ENCODE peak calls at places on chromosomes 2 and 18, in six cellular contexts. One of them, this sample, is unnamed.
A peak's percentile ranks its signal among the peaks of the same experiment; 100 is the strongest.

GRCh38 chr2:201414099-201415023 is 36.9 kb downstream of the TRAK2 start:
- DNase-seq in heart left ventricle: no peak
- DNase-seq in Panc1: no peak
- DNase-seq in WERI-Rb-1: no peak
- DNase-seq in fibroblast of villous mesenchyme: no peak
- DNase-seq in IMR-90: peak; percentile 34
- DNase-seq in this sample: peak; percentile 64

GRCh38 chr2:166293984-166294383 is 81.8 kb downstream of the SCN9A start:
- DNase-seq in heart left ventricle: no peak
- DNase-seq in Panc1: no peak
- DNase-seq in WERI-Rb-1: no peak
- DNase-seq in fibroblast of villous mesenchyme: no peak
- DNase-seq in IMR-90: peak; percentile 41
- DNase-seq in this sample: peak; percentile 29

GRCh38 chr2:58866040-58866439 is 624.9 kb upstream of the FANCL start:
- DNase-seq in heart left ventricle: no peak
- DNase-seq in Panc1: no peak
- DNase-seq in WERI-Rb-1: no peak
- DNase-seq in fibroblast of villous mesenchyme: no peak
- DNase-seq in IMR-90: no peak
- DNase-seq in this sample: peak; percentile 27

GRCh38 chr2:224219781-224220180 is 180.7 kb upstream of the SERPINE2 start:
- DNase-seq in heart left ventricle: no peak
- DNase-seq in Panc1: no peak
- DNase-seq in WERI-Rb-1: no peak
- DNase-seq in fibroblast of villous mesenchyme: no peak
- DNase-seq in IMR-90: no peak
- DNase-seq in this sample: no peak

GRCh38 chr2:152682663-152683062 is 34.6 kb downstream of the PRPF40A start:
- DNase-seq in heart left ventricle: no peak
- DNase-seq in Panc1: no peak
- DNase-seq in WERI-Rb-1: no peak
- DNase-seq in fibroblast of villous mesenchyme: no peak
- DNase-seq in IMR-90: no peak
- DNase-seq in this sample: peak; percentile 16

GRCh38 chr2:134469516-134470115 is 215.7 kb downstream of the MGAT5 start:
- DNase-seq in heart left ventricle: no peak
- DNase-seq in Panc1: no peak
- DNase-seq in WERI-Rb-1: no peak
- DNase-seq in fibroblast of villous mesenchyme: no peak
- DNase-seq in IMR-90: no peak
- DNase-seq in this sample: no peak

GRCh38 chr2:44793322-44793870 is 148.1 kb upstream of the SIX3 start:
- DNase-seq in heart left ventricle: no peak
- DNase-seq in Panc1: no peak
- DNase-seq in WERI-Rb-1: no peak
- DNase-seq in fibroblast of villous mesenchyme: peak; percentile 49
- DNase-seq in IMR-90: peak; percentile 14
- DNase-seq in this sample: peak; percentile 32

GRCh38 chr18:58635891-58636290 is 7.0 kb upstream of the ALPK2 start:
- DNase-seq in heart left ventricle: no peak
- DNase-seq in Panc1: no peak
- DNase-seq in WERI-Rb-1: no peak
- DNase-seq in fibroblast of villous mesenchyme: peak; percentile 86
- DNase-seq in IMR-90: peak; percentile 80
- DNase-seq in this sample: peak; percentile 87

GRCh38 chr2:134433469-134433868 is 179.6 kb downstream of the MGAT5 start:
- DNase-seq in heart left ventricle: no peak
- DNase-seq in Panc1: no peak
- DNase-seq in WERI-Rb-1: no peak
- DNase-seq in fibroblast of villous mesenchyme: no peak
- DNase-seq in IMR-90: no peak
- DNase-seq in this sample: no peak

GRCh38 chr18:3281456-3282400 is 19.8 kb downstream of the MYL12B start:
- DNase-seq in heart left ventricle: no peak
- DNase-seq in Panc1: peak; percentile 84
- DNase-seq in WERI-Rb-1: no peak
- DNase-seq in fibroblast of villous mesenchyme: peak; percentile 88
- DNase-seq in IMR-90: peak; percentile 86
- DNase-seq in this sample: peak; percentile 89

GRCh38 chr2:137659616-137660015 is 304.7 kb upstream of the HNMT start:
- DNase-seq in heart left ventricle: no peak
- DNase-seq in Panc1: no peak
- DNase-seq in WERI-Rb-1: peak; percentile 25
- DNase-seq in fibroblast of villous mesenchyme: no peak
- DNase-seq in IMR-90: no peak
- DNase-seq in this sample: no peak

GRCh38 chr2:48651127-48651526 is 33.5 kb downstream of the GTF2A1L start:
- DNase-seq in heart left ventricle: no peak
- DNase-seq in Panc1: no peak
- DNase-seq in WERI-Rb-1: no peak
- DNase-seq in fibroblast of villous mesenchyme: peak; percentile 48
- DNase-seq in IMR-90: peak; percentile 76
- DNase-seq in this sample: peak; percentile 31

GRCh38 chr18:5073026-5073944 is 123.8 kb downstream of the AKAIN1 start:
- DNase-seq in heart left ventricle: no peak
- DNase-seq in Panc1: peak; percentile 17
- DNase-seq in WERI-Rb-1: peak; percentile 36
- DNase-seq in fibroblast of villous mesenchyme: peak; percentile 12
- DNase-seq in IMR-90: peak; percentile 15
- DNase-seq in this sample: peak; percentile 2

GRCh38 chr2:108267117-108267516 is 21.6 kb upstream of the SULT1C2 start:
- DNase-seq in heart left ventricle: no peak
- DNase-seq in Panc1: no peak
- DNase-seq in WERI-Rb-1: no peak
- DNase-seq in fibroblast of villous mesenchyme: peak; percentile 68
- DNase-seq in IMR-90: peak; percentile 71
- DNase-seq in this sample: peak; percentile 65

GRCh38 chr2:150938586-150938985 is 323.1 kb downstream of the RBM43 start:
- DNase-seq in heart left ventricle: no peak
- DNase-seq in Panc1: no peak
- DNase-seq in WERI-Rb-1: no peak
- DNase-seq in fibroblast of villous mesenchyme: peak; percentile 29
- DNase-seq in IMR-90: peak; percentile 57
- DNase-seq in this sample: no peak

GRCh38 chr2:138403431-138403927 is 98.1 kb upstream of the SPOPL start:
- DNase-seq in heart left ventricle: no peak
- DNase-seq in Panc1: no peak
- DNase-seq in WERI-Rb-1: no peak
- DNase-seq in fibroblast of villous mesenchyme: no peak
- DNase-seq in IMR-90: no peak
- DNase-seq in this sample: no peak

DNA sequence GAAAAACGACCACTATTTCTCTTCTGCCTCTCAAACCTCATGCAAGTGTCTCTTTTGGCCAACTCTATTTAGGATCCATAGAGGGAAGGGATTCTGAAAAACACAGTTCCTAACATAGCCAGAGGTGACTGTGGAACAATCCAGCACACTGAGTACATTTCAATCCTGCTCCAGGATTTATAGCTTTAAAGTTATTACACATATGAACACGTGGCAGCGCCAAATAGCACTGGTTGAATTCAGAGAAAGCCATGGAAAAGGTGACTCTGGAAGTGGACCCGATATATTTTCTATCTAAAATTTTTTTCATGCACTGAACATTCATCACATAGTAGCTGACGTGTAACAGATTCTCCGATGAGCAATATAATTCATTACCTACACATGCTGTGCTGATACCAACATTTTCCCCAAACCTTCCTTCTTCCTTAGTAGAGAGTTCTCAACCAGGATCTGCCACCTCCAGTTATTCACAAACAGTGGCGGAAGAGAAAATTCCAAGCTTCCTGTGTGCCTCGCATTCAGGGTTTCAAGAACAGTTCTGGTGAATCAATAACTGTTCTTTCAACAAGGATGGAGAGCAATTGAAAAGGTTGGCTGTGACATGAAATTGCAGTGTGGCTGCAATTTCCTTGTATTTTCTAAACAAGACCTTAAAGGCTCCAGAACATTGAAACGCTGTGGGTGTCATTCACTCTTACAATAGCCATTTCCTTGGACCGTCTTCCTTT is 25.7 kb upstream of the TTR start:
- DNase-seq in heart left ventricle: no peak
- DNase-seq in Panc1: no peak
- DNase-seq in WERI-Rb-1: no peak
- DNase-seq in fibroblast of villous mesenchyme: no peak
- DNase-seq in IMR-90: no peak
- DNase-seq in this sample: no peak
- TF ChIP-seq CTCF in heart left ventricle: no peak
- TF ChIP-seq CTCF in Panc1: no peak
- TF ChIP-seq CTCF in WERI-Rb-1: no peak
- TF ChIP-seq CTCF in fibroblast of villous mesenchyme: no peak
- TF ChIP-seq CTCF in IMR-90: no peak
- TF ChIP-seq CTCF in this sample: no peak

DNA sequence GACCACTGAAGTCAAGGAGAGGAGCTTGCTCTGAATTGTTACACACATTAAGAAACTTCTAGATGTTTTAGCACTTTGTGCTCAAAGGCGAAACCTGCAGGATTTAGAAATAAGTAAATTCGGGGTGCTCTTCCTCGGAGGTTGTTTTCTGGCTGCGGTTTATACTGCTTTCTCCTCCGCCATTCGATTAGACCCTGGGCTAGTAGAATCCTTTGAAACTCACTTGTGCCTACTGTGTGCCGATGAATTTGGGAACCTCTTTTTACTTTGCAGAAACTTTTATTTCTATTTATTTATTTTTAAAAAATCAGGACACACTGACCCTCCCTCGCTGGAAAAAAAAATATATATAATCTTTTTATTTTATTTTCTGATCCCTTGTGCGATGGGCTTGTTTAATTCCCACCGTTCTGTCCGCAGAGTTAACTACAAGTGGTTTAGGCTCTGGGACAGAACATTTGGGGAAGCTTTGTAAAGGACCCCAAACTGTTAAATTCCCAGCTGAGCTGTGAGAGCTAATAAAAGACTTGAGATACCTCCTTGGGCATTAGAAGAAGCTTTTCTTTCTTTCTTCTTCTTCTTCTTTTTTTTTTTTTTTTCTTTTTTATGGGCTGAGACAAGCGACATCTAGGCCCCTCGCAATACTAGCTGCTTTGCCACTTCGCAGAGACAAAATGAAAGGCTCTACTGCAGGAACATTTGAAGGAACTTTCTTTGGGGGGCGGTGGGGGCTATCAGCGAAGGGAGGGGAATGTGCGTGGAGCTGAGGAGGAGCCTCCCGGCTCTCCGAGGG is 3.8 kb downstream of the MEIS1 start:
- DNase-seq in heart left ventricle: no peak
- DNase-seq in Panc1: no peak
- DNase-seq in WERI-Rb-1: no peak
- DNase-seq in fibroblast of villous mesenchyme: peak; percentile 34
- DNase-seq in IMR-90: no peak
- DNase-seq in this sample: peak; percentile 66
- H3K4me3 ChIP-seq in heart left ventricle: peak overlapping the region; percentile 53
- H3K4me3 ChIP-seq in Panc1: peak overlapping the region; percentile 50
- H3K4me3 ChIP-seq in WERI-Rb-1: no peak overlapping the region
- H3K4me3 ChIP-seq in fibroblast of villous mesenchyme: peak overlapping the region; percentile 85
- H3K4me3 ChIP-seq in IMR-90: peak overlapping the region; percentile 99
- H3K4me3 ChIP-seq in this sample: peak overlapping the region; percentile 62

GRCh38 chr2:191571163-191571769 is 106.7 kb upstream of the NABP1 start:
- DNase-seq in heart left ventricle: no peak
- DNase-seq in Panc1: peak; percentile 53
- DNase-seq in WERI-Rb-1: no peak
- DNase-seq in fibroblast of villous mesenchyme: peak; percentile 66
- DNase-seq in IMR-90: peak; percentile 75
- DNase-seq in this sample: peak; percentile 70
- TF ChIP-seq CTCF in heart left ventricle: peak; percentile 17
- TF ChIP-seq CTCF in Panc1: peak; percentile 37
- TF ChIP-seq CTCF in WERI-Rb-1: no peak
- TF ChIP-seq CTCF in fibroblast of villous mesenchyme: peak; percentile 33
- TF ChIP-seq CTCF in IMR-90: peak; percentile 64
- TF ChIP-seq CTCF in this sample: peak; percentile 51

DNA sequence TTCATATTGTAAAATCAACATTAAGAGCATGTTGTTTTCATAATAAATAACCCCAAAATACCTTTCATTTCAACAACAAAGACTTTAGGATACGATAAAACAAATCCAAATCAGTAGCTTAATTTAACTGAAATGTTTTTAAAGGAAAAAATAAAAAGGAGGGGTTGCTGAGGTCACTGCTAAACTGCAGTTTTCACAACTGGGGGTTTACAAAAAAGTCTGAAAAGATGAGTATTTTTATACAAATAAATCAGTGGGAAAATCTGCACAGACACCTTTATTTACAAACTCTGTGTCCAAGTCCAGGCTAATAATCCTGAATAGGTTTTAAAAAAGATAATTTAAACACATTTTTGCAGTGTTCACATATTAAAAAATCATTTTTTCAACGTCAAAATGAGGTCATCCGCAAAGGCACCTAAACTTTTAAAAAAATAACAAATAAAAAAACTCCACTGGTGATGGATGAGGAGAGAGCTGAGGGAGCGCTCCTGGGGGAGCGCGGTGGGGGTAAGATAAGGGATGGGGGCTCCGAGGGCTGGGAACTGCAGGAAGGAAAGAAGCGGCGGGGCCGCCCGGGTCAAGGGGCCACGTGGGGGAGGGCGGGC is 3.1 kb downstream of the DLX2 start:
- DNase-seq in heart left ventricle: no peak
- DNase-seq in Panc1: no peak
- DNase-seq in WERI-Rb-1: no peak
- DNase-seq in fibroblast of villous mesenchyme: no peak
- DNase-seq in IMR-90: no peak
- DNase-seq in this sample: no peak
- H3K4me3 ChIP-seq in heart left ventricle: peak overlapping the region; percentile 3
- H3K4me3 ChIP-seq in Panc1: peak overlapping the region; percentile 56
- H3K4me3 ChIP-seq in WERI-Rb-1: peak overlapping the region; percentile 49
- H3K4me3 ChIP-seq in fibroblast of villous mesenchyme: peak overlapping the region; percentile 47
- H3K4me3 ChIP-seq in IMR-90: no peak overlapping the region
- H3K4me3 ChIP-seq in this sample: peak overlapping the region; percentile 32

DNA sequence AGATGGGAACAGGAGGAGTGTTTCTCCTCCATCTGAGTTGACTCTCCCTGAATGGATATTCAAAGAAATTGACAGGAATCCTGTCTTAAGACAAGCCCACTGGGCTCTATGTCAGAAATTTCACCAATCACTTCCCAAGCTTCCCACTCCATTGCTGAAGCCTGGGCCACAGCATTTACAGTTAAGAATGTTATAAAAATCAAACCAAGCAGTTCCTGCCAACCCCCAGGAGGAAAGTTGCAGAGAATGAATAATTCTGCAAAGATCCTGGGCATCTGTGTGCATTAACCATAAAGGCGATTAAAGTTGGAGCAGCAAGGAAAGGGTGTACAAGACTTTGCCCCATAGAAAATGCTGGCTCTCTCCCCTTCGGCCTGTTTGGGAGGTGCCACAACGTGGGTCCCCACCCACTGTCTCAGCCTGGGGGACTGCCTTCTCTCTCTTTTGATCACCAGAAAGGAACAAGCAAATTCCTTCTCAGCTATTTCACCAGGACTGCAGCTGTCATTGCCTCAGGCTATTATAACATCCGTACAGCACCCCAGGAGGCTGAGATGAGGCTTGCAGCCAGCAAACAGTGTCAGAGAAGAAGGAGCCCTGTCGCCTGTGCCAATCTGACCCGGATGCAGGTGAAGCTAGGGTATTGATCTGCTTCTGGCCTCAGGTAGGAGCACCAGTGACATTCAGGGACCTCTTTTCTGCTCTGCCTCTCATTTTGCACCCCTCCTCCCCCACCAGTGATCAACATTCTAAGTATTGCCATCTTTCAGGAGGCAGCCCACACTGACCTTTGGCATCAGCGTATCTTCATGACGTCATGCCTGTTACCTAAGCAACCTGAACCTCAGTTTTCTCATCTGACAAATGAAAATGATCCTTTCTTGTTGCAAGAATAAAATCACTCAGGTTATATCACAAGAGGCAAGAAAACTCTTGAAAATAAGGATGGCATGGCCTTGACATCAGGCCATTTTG is 219.0 kb downstream of the SH3BP4 start:
- DNase-seq in heart left ventricle: peak; percentile 35
- DNase-seq in Panc1: no peak
- DNase-seq in WERI-Rb-1: peak; percentile 29
- DNase-seq in fibroblast of villous mesenchyme: peak; percentile 71
- DNase-seq in IMR-90: peak; percentile 60
- DNase-seq in this sample: peak; percentile 73
- TF ChIP-seq CTCF in heart left ventricle: peak; percentile 17
- TF ChIP-seq CTCF in Panc1: no peak
- TF ChIP-seq CTCF in WERI-Rb-1: peak; percentile 47
- TF ChIP-seq CTCF in fibroblast of villous mesenchyme: peak; percentile 42
- TF ChIP-seq CTCF in IMR-90: peak; percentile 25
- TF ChIP-seq CTCF in this sample: peak; percentile 38